ENCODE peak calls at places on chromosomes 3 and 15, in four cellular contexts. One of them, this sample, is unnamed.

GRCh38 chr15:72318408-72318942 is 1.5 kb downstream of the CELF6 start:
- DNase-seq in iris pigment epithelial cell: no peak
- DNase-seq in brain microvascular endothelial cell: no peak
- DNase-seq in hepatocyte: peak
- DNase-seq in this sample: no peak

GRCh38 chr3:27714692-27715453 is 7.2 kb downstream of the EOMES start:
- DNase-seq in brain microvascular endothelial cell: no peak
- DNase-seq in iris pigment epithelial cell: no peak
- DNase-seq in hepatocyte: peak
- DNase-seq in this sample: no peak

GRCh38 chr15:92645051-92645631 is 10.4 kb downstream of the FAM174B start:
- DNase-seq in iris pigment epithelial cell: no peak
- DNase-seq in brain microvascular endothelial cell: no peak
- DNase-seq in hepatocyte: no peak
- DNase-seq in this sample: no peak

GRCh38 chr15:83472151-83472550 is 25.0 kb downstream of the SH3GL3 start:
- DNase-seq in iris pigment epithelial cell: no peak
- DNase-seq in brain microvascular endothelial cell: no peak
- DNase-seq in hepatocyte: no peak
- DNase-seq in this sample: no peak

GRCh38 chr3:151990696-151991376 is 117.4 kb downstream of the SUCNR1 start:
- DNase-seq in brain microvascular endothelial cell: no peak
- DNase-seq in hepatocyte: no peak
- DNase-seq in iris pigment epithelial cell: no peak
- DNase-seq in this sample: no peak

GRCh38 chr3:170869645-170870593 is at the start of gene RPL22L1:
- DNase-seq in brain microvascular endothelial cell: peak
- DNase-seq in iris pigment epithelial cell: peak
- DNase-seq in hepatocyte: peak
- DNase-seq in this sample: peak

GRCh38 chr3:123424321-123424998 is 24.4 kb downstream of the ADCY5 start:
- DNase-seq in iris pigment epithelial cell: no peak
- DNase-seq in brain microvascular endothelial cell: no peak
- DNase-seq in hepatocyte: no peak
- DNase-seq in this sample: no peak

GRCh38 chr15:57610130-57610529 is 18.4 kb downstream of the MYZAP start:
- DNase-seq in hepatocyte: peak
- DNase-seq in iris pigment epithelial cell: peak
- DNase-seq in brain microvascular endothelial cell: peak
- DNase-seq in this sample: peak

GRCh38 chr3:157819826-157820517 is 286.2 kb downstream of the SHOX2 start:
- DNase-seq in brain microvascular endothelial cell: no peak
- DNase-seq in iris pigment epithelial cell: no peak
- DNase-seq in hepatocyte: no peak
- DNase-seq in this sample: no peak

GRCh38 chr3:197576838-197577237 is 21.1 kb upstream of the BDH1 start:
- DNase-seq in brain microvascular endothelial cell: no peak
- DNase-seq in hepatocyte: no peak
- DNase-seq in iris pigment epithelial cell: no peak
- DNase-seq in this sample: no peak

GRCh38 chr3:32973982-32974381 is 22.5 kb downstream of the CCR4 start:
- DNase-seq in brain microvascular endothelial cell: peak
- DNase-seq in hepatocyte: no peak
- DNase-seq in iris pigment epithelial cell: peak
- DNase-seq in this sample: no peak

GRCh38 chr15:99331366-99331765 is 80.1 kb downstream of the LRRC28 start:
- DNase-seq in hepatocyte: no peak
- DNase-seq in brain microvascular endothelial cell: no peak
- DNase-seq in iris pigment epithelial cell: no peak
- DNase-seq in this sample: no peak

GRCh38 chr3:149170672-149171071 is 41.2 kb downstream of the HPS3 start:
- DNase-seq in hepatocyte: no peak
- DNase-seq in iris pigment epithelial cell: no peak
- DNase-seq in brain microvascular endothelial cell: no peak
- DNase-seq in this sample: no peak

GRCh38 chr15:29411299-29411698 is 141.7 kb upstream of the NSMCE3 start:
- DNase-seq in iris pigment epithelial cell: no peak
- DNase-seq in hepatocyte: no peak
- DNase-seq in brain microvascular endothelial cell: no peak
- DNase-seq in this sample: no peak

GRCh38 chr3:195113074-195113473 is 157.9 kb downstream of the XXYLT1 start:
- DNase-seq in iris pigment epithelial cell: no peak
- DNase-seq in hepatocyte: no peak
- DNase-seq in brain microvascular endothelial cell: no peak
- DNase-seq in this sample: no peak

GRCh38 chr3:128573160-128573559 is 77.5 kb downstream of the RPN1 start:
- DNase-seq in iris pigment epithelial cell: no peak
- DNase-seq in hepatocyte: no peak
- DNase-seq in brain microvascular endothelial cell: no peak
- DNase-seq in this sample: no peak

GRCh38 chr15:101156509-101157159 is 95.2 kb downstream of the CHSY1 start:
- DNase-seq in iris pigment epithelial cell: no peak
- DNase-seq in hepatocyte: no peak
- DNase-seq in brain microvascular endothelial cell: peak
- DNase-seq in this sample: peak

GRCh38 chr3:138849541-138849940 is 14.8 kb upstream of the PIK3CB start:
- DNase-seq in brain microvascular endothelial cell: no peak
- DNase-seq in hepatocyte: no peak
- DNase-seq in iris pigment epithelial cell: no peak
- DNase-seq in this sample: no peak

GRCh38 chr3:69200384-69201068 is 78.1 kb upstream of the LMOD3 start:
- DNase-seq in iris pigment epithelial cell: peak
- DNase-seq in hepatocyte: peak
- DNase-seq in brain microvascular endothelial cell: peak
- DNase-seq in this sample: peak

GRCh38 chr15:80727196-80727595 is 32.1 kb downstream of the ABHD17C start:
- DNase-seq in brain microvascular endothelial cell: peak
- DNase-seq in iris pigment epithelial cell: peak
- DNase-seq in hepatocyte: no peak
- DNase-seq in this sample: no peak

GRCh38 chr15:90141646-90142045 is 39.4 kb upstream of the IDH2 start:
- DNase-seq in brain microvascular endothelial cell: peak
- DNase-seq in iris pigment epithelial cell: peak
- DNase-seq in hepatocyte: peak
- DNase-seq in this sample: peak

GRCh38 chr15:40029979-40030893 is 8.7 kb downstream of the SRP14 start:
- DNase-seq in iris pigment epithelial cell: peak
- DNase-seq in hepatocyte: peak
- DNase-seq in brain microvascular endothelial cell: no peak
- DNase-seq in this sample: no peak

GRCh38 chr15:45064386-45064785 is 41.4 kb downstream of the SORD start:
- DNase-seq in brain microvascular endothelial cell: peak
- DNase-seq in iris pigment epithelial cell: peak
- DNase-seq in hepatocyte: no peak
- DNase-seq in this sample: no peak

GRCh38 chr3:178382388-178383061 is 153.7 kb upstream of the KCNMB2 start:
- DNase-seq in hepatocyte: no peak
- DNase-seq in iris pigment epithelial cell: peak
- DNase-seq in brain microvascular endothelial cell: peak
- DNase-seq in this sample: peak

GRCh38 chr3:52333869-52334557 is 17.9 kb downstream of the DNAH1 start:
- DNase-seq in brain microvascular endothelial cell: no peak
- DNase-seq in iris pigment epithelial cell: no peak
- DNase-seq in hepatocyte: peak
- DNase-seq in this sample: no peak

GRCh38 chr3:168417016-168417415 is 321.3 kb upstream of the GOLIM4 start:
- DNase-seq in brain microvascular endothelial cell: no peak
- DNase-seq in iris pigment epithelial cell: no peak
- DNase-seq in hepatocyte: peak
- DNase-seq in this sample: no peak

GRCh38 chr15:100259266-100259665 is 82.5 kb downstream of the ADAMTS17 start:
- DNase-seq in brain microvascular endothelial cell: no peak
- DNase-seq in hepatocyte: no peak
- DNase-seq in iris pigment epithelial cell: no peak
- DNase-seq in this sample: no peak

GRCh38 chr3:66991478-66991877 is 6.6 kb upstream of the KBTBD8 start:
- DNase-seq in iris pigment epithelial cell: peak
- DNase-seq in brain microvascular endothelial cell: peak
- DNase-seq in hepatocyte: peak
- DNase-seq in this sample: peak

GRCh38 chr3:7744850-7745249 is 756.8 kb upstream of the LMCD1 start:
- DNase-seq in iris pigment epithelial cell: no peak
- DNase-seq in hepatocyte: no peak
- DNase-seq in brain microvascular endothelial cell: no peak
- DNase-seq in this sample: no peak

GRCh38 chr3:53083949-53084309 is 38.1 kb upstream of the SFMBT1 start:
- DNase-seq in brain microvascular endothelial cell: no peak
- DNase-seq in hepatocyte: no peak
- DNase-seq in iris pigment epithelial cell: no peak
- DNase-seq in this sample: no peak

GRCh38 chr15:79440355-79440908 is 8.3 kb downstream of the MINAR1 start:
- DNase-seq in brain microvascular endothelial cell: no peak
- DNase-seq in hepatocyte: no peak
- DNase-seq in iris pigment epithelial cell: no peak
- DNase-seq in this sample: no peak

GRCh38 chr3:146817705-146818104 is 212.6 kb upstream of the PLSCR5 start:
- DNase-seq in iris pigment epithelial cell: peak
- DNase-seq in brain microvascular endothelial cell: peak
- DNase-seq in hepatocyte: no peak
- DNase-seq in this sample: peak